ENCODE peak calls at places on chromosomes 3 and 15, in seven cellular contexts. One of them, this sample, is unnamed.

GRCh38 chr3:64073362-64073761 is 50.1 kb upstream of the PSMD6 start:
- DNase-seq in body of pancreas: no peak
- DNase-seq in tibial nerve: no peak
- DNase-seq in heart left ventricle: no peak
- DNase-seq in endothelial cell of umbilical vein: no peak
- DNase-seq in transverse colon: no peak
- DNase-seq in A549: no peak
- DNase-seq in this sample: no peak

GRCh38 chr3:152222327-152222726 is 46.4 kb upstream of the MBNL1 start:
- DNase-seq in body of pancreas: no peak
- DNase-seq in tibial nerve: no peak
- DNase-seq in heart left ventricle: no peak
- DNase-seq in endothelial cell of umbilical vein: no peak
- DNase-seq in transverse colon: no peak
- DNase-seq in A549: no peak
- DNase-seq in this sample: no peak

GRCh38 chr3:15015456-15015855 is 49.7 kb downstream of the MRPS25 start:
- DNase-seq in body of pancreas: no peak
- DNase-seq in tibial nerve: no peak
- DNase-seq in heart left ventricle: no peak
- DNase-seq in endothelial cell of umbilical vein: no peak
- DNase-seq in transverse colon: no peak
- DNase-seq in A549: no peak
- DNase-seq in this sample: no peak

GRCh38 chr15:23516866-23517265 is 48.6 kb upstream of the MKRN3 start:
- DNase-seq in body of pancreas: no peak
- DNase-seq in tibial nerve: no peak
- DNase-seq in heart left ventricle: no peak
- DNase-seq in endothelial cell of umbilical vein: no peak
- DNase-seq in transverse colon: no peak
- DNase-seq in A549: no peak
- DNase-seq in this sample: no peak

GRCh38 chr3:67657192-67657591 is 2.8 kb upstream of the SUCLG2 start:
- DNase-seq in body of pancreas: no peak
- DNase-seq in tibial nerve: no peak
- DNase-seq in heart left ventricle: no peak
- DNase-seq in endothelial cell of umbilical vein: no peak
- DNase-seq in transverse colon: no peak
- DNase-seq in A549: no peak
- DNase-seq in this sample: no peak

GRCh38 chr3:64399205-64399800 is 174.0 kb upstream of the PRICKLE2 start:
- DNase-seq in body of pancreas: peak; percentile 28
- DNase-seq in tibial nerve: no peak
- DNase-seq in heart left ventricle: no peak
- DNase-seq in endothelial cell of umbilical vein: peak; percentile 77
- DNase-seq in transverse colon: no peak
- DNase-seq in A549: peak; percentile 35
- DNase-seq in this sample: no peak

GRCh38 chr3:175005193-175005592 is 146.1 kb downstream of the NAALADL2 start:
- DNase-seq in body of pancreas: no peak
- DNase-seq in tibial nerve: no peak
- DNase-seq in heart left ventricle: no peak
- DNase-seq in endothelial cell of umbilical vein: no peak
- DNase-seq in transverse colon: no peak
- DNase-seq in A549: no peak
- DNase-seq in this sample: no peak

GRCh38 chr3:113222412-113223086 is 11.2 kb downstream of the BOC start:
- DNase-seq in body of pancreas: peak; percentile 50
- DNase-seq in tibial nerve: no peak
- DNase-seq in heart left ventricle: no peak
- DNase-seq in endothelial cell of umbilical vein: no peak
- DNase-seq in transverse colon: no peak
- DNase-seq in A549: no peak
- DNase-seq in this sample: no peak

GRCh38 chr3:184168363-184169120 is 6.1 kb upstream of the AP2M1 start:
- DNase-seq in body of pancreas: no peak
- DNase-seq in tibial nerve: no peak
- DNase-seq in heart left ventricle: no peak
- DNase-seq in endothelial cell of umbilical vein: no peak
- DNase-seq in transverse colon: no peak
- DNase-seq in A549: no peak
- DNase-seq in this sample: no peak

GRCh38 chr15:45666119-45666875 is 31.5 kb downstream of the SQOR start:
- DNase-seq in body of pancreas: no peak
- DNase-seq in tibial nerve: no peak
- DNase-seq in heart left ventricle: no peak
- DNase-seq in endothelial cell of umbilical vein: no peak
- DNase-seq in transverse colon: no peak
- DNase-seq in A549: no peak
- DNase-seq in this sample: no peak
- TF ChIP-seq CTCF in body of pancreas: no peak
- TF ChIP-seq CTCF in tibial nerve: no peak
- TF ChIP-seq CTCF in heart left ventricle: no peak
- TF ChIP-seq CTCF in endothelial cell of umbilical vein: no peak
- TF ChIP-seq CTCF in transverse colon: no peak
- TF ChIP-seq CTCF in A549: peak; percentile 4
- TF ChIP-seq CTCF in this sample: no peak

GRCh38 chr15:70142072-70142321 is 44.3 kb upstream of the TLE3 start:
- DNase-seq in body of pancreas: no peak
- DNase-seq in tibial nerve: no peak
- DNase-seq in heart left ventricle: no peak
- DNase-seq in endothelial cell of umbilical vein: peak; percentile 45
- DNase-seq in transverse colon: no peak
- DNase-seq in A549: no peak
- DNase-seq in this sample: no peak
- TF ChIP-seq POLR2A in body of pancreas: no peak
- TF ChIP-seq POLR2A in tibial nerve: no peak
- TF ChIP-seq POLR2A in heart left ventricle: no peak
- TF ChIP-seq POLR2A in endothelial cell of umbilical vein: no peak
- TF ChIP-seq POLR2A in transverse colon: no peak
- TF ChIP-seq POLR2A in A549: no peak
- TF ChIP-seq POLR2A in this sample: no peak

DNA sequence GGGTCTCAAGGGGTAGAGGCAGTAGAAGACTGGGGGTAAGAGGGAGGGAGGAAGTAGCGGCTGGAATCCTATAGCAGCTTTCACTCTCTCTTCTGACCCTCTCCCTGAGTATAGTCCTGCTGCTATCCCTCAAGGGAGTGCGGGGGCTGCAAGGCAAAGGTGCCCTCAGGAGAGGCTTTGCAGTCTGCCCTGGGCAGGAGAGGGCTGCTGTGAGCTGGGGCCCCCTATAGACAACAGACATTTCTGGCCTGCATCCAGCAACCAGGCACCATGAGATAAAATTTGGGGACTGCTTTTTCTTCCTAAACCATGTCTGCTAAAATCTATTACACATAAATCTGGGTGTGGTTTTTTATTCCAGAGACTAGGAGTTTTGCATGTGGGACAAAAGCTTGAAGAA is 48.0 kb downstream of the SACM1L start:
- DNase-seq in body of pancreas: no peak
- DNase-seq in tibial nerve: no peak
- DNase-seq in heart left ventricle: no peak
- DNase-seq in endothelial cell of umbilical vein: no peak
- DNase-seq in transverse colon: no peak
- DNase-seq in A549: no peak
- DNase-seq in this sample: no peak
- H3K9me3 ChIP-seq in body of pancreas: no peaks in the 10 kb centered on the region
- H3K9me3 ChIP-seq in tibial nerve: no peaks in the 10 kb centered on the region
- H3K9me3 ChIP-seq in heart left ventricle: no peaks in the 10 kb centered on the region
- H3K9me3 ChIP-seq in endothelial cell of umbilical vein: no peaks in the 10 kb centered on the region
- H3K9me3 ChIP-seq in transverse colon: no peaks in the 10 kb centered on the region
- H3K9me3 ChIP-seq in A549: no peaks in the 10 kb centered on the region
- H3K9me3 ChIP-seq in this sample: no peaks in the 10 kb centered on the region

DNA sequence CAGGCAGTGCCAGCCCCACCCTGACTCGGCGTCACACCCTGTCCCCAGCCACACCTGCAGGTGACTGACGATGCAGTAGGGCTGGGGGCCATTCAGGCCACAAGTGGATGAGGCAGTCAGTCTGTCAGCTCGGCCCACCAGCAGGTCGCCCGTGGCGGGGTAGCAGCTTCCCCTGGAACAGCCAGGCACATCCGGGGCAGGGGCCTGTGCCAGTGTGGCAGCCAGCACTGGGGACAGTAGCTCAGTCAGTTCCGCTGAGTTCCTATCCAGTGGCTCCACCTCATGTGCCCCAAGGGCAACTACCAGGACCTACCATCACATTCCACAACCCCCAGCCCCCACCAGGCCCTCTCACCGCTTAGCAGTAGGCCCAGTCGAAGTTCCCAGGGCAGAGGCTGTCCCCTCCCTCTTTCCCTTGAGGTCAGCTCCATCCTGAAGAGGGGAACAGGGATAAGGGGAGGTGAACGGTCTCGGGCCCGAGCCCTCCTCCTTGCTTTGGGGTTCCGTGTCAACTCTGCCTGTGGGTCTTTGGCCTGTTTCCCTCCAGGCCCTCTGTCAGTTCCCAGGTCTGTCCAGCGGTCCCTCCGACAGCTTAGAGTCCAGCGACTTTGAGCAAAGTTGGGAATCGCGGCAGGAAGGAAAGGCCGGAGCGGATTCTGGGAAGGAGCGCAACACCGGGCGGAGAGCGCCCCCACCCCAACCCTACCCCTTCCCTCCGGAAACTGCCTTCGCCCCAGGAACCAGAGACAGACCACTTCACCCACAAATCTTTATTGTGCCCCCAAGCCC is at the start of gene LAMB2:
- DNase-seq in body of pancreas: peak; percentile 78
- DNase-seq in tibial nerve: peak; percentile 48
- DNase-seq in heart left ventricle: peak; percentile 85
- DNase-seq in endothelial cell of umbilical vein: peak; percentile 86
- DNase-seq in transverse colon: peak; percentile 79
- DNase-seq in A549: peak; percentile 69
- DNase-seq in this sample: peak; percentile 72
- TF ChIP-seq CTCF in body of pancreas: peak; percentile 18
- TF ChIP-seq CTCF in tibial nerve: peak; percentile 50
- TF ChIP-seq CTCF in heart left ventricle: no peak
- TF ChIP-seq CTCF in endothelial cell of umbilical vein: peak; percentile 42
- TF ChIP-seq CTCF in transverse colon: no peak
- TF ChIP-seq CTCF in A549: peak; percentile 16
- TF ChIP-seq CTCF in this sample: peak; percentile 10

This sample was measured in right lobe of liver.